ENCODE peak calls at places on chromosomes 7 and 10, in seven cellular contexts. V is CD8-positive, alpha-beta T cell; U is neural progenitor cell; G is transverse colon; Q is PC-3; B is mammary epithelial cell; E is IMR-90. J is an unnamed sample.

GRCh38 chr10:74058071-74058470 is 60.2 kb downstream of the VCL start:
- DNase-seq in Q (peak; percentile 94), B (no peak), E (no peak), G (no peak), V (no peak), U (no peak), J (no peak)

GRCh38 chr10:73955719-73956118 is 42.2 kb upstream of the VCL start:
- DNase-seq in U (no peak), G (no peak), E (no peak), B (no peak), Q (no peak), V (no peak), J (no peak)

GRCh38 chr7:21408481-21408820 is 19.4 kb upstream of the SP4 start:
- DNase-seq in V (no peak), U (no peak), B (no peak), Q (no peak), G (no peak), E (no peak), J (no peak)

GRCh38 chr10:104035107-104035816 is 50.4 kb downstream of the COL17A1 start:
- DNase-seq in V (no peak), E (no peak), G (no peak), B (no peak), U (no peak), Q (no peak), J (no peak)

GRCh38 chr7:105934577-105935185 is 28.4 kb upstream of the CDHR3 start:
- DNase-seq in Q (peak; percentile 16), G (no peak), U (peak; percentile 53), B (peak; percentile 12), V (no peak), E (peak; percentile 47), J (no peak)

GRCh38 chr10:133484818-133485217 is 31.1 kb downstream of the SCART1 start:
- DNase-seq in E (no peak), Q (no peak), V (no peak), U (no peak), B (no peak), G (no peak), J (no peak)

GRCh38 chr7:127447326-127447945 is 54.9 kb upstream of the ZNF800 start:
- DNase-seq in Q (peak; percentile 65), G (peak; percentile 38), E (peak; percentile 60), B (peak; percentile 44), V (peak; percentile 48), U (peak; percentile 49), J (peak; percentile 33)

GRCh38 chr10:132735923-132736391 is 50.0 kb downstream of the NKX6-2 start:
- DNase-seq in Q (no peak), V (no peak), B (no peak), G (no peak), U (no peak), E (no peak), J (no peak)

GRCh38 chr10:63917363-63917762 is 396.2 kb downstream of the REEP3 start:
- DNase-seq in G (no peak), E (no peak), U (peak; percentile 24), V (no peak), Q (no peak), B (no peak), J (no peak)

GRCh38 chr10:100340948-100341847 is 5.8 kb upstream of the SCD start:
- DNase-seq in U (peak; percentile 41), V (no peak), E (no peak), G (no peak), Q (no peak), B (no peak), J (no peak)

GRCh38 chr10:89550509-89550908 is 15.1 kb upstream of the SLC16A12 start:
- DNase-seq in G (no peak), Q (peak; percentile 14), B (no peak), U (no peak), E (peak; percentile 57), V (no peak), J (no peak)

GRCh38 chr10:110642980-110643655 is 1.0 kb upstream of the RBM20 start:
- DNase-seq in G (no peak), U (peak; percentile 85), Q (no peak), B (no peak), V (no peak), E (no peak), J (no peak)

GRCh38 chr10:116466715-116467422 is 39.2 kb downstream of the PNLIPRP3 start:
- DNase-seq in G (no peak), U (no peak), V (no peak), E (no peak), B (peak; percentile 26), Q (no peak), J (peak; percentile 73)

GRCh38 chr7:74311305-74311744 is 22.1 kb downstream of the CLIP2 start:
- DNase-seq in G (peak; percentile 71), V (no peak), B (peak; percentile 82), Q (peak; percentile 84), U (no peak), E (peak; percentile 68), J (peak; percentile 77)

GRCh38 chr10:88991900-88992237 is 1.3 kb downstream of the FAS start:
- DNase-seq in U (no peak), B (no peak), Q (no peak), G (no peak), V (no peak), E (no peak), J (no peak)

GRCh38 chr10:102963237-102963886 is 45.3 kb downstream of the CNNM2 start:
- DNase-seq in U (no peak), V (no peak), B (no peak), Q (peak; percentile 17), G (no peak), E (peak; percentile 37), J (no peak)
- TF ChIP-seq CTCF in U (no peak), V (no peak), B (no peak), Q (no peak), G (no peak), E (no peak), J (no peak)

GRCh38 chr10:21403256-21404015 is 122.0 kb downstream of the SKIDA1 start:
- DNase-seq in Q (no peak), B (no peak), E (no peak), V (no peak), U (no peak), G (no peak), J (no peak)
- H3K27ac ChIP-seq in Q (no peak overlapping the region), B (no peak overlapping the region), E (no peak overlapping the region), V (no peak overlapping the region), U (no peak overlapping the region), G (no peak overlapping the region), J (no peak overlapping the region)

GRCh38 chr7:45699726-45700390 is 125.7 kb downstream of the ADCY1 start:
- DNase-seq in Q (no peak), E (no peak), B (no peak), G (no peak), U (no peak), V (no peak), J (no peak)
- H3K4me1 ChIP-seq in Q (no peaks in the 10 kb centered on the region), E (peaks cover 2% of the 10 kb centered on the region), B (no peaks in the 10 kb centered on the region), G (no peaks in the 10 kb centered on the region), U (no peaks in the 10 kb centered on the region), V (no peaks in the 10 kb centered on the region), J (no peaks in the 10 kb centered on the region)

GRCh38 chr7:142905759-142906158 is 20.2 kb upstream of the TRPV6 start:
- DNase-seq in G (no peak), Q (no peak), B (no peak), V (no peak), U (no peak), E (no peak), J (no peak)

GRCh38 chr7:142906643-142907042 is 21.1 kb upstream of the TRPV6 start:
- DNase-seq in B (no peak), Q (no peak), V (no peak), G (no peak), E (no peak), U (no peak), J (no peak)

GRCh38 chr7:142909921-142910521 is 23.5 kb downstream of the TRPV5 start:
- DNase-seq in U (no peak), B (no peak), G (no peak), E (no peak), V (no peak), Q (no peak), J (no peak)

GRCh38 chr7:142908290-142908689 is 22.7 kb upstream of the TRPV6 start:
- DNase-seq in B (no peak), V (no peak), G (no peak), Q (no peak), U (no peak), E (no peak), J (no peak)

GRCh38 chr7:142908921-142909870 is 23.7 kb upstream of the TRPV6 start:
- DNase-seq in V (no peak), G (no peak), B (no peak), Q (no peak), E (no peak), U (peak; percentile 26), J (no peak)
- TF ChIP-seq CTCF in V (no peak), G (no peak), B (peak; percentile 55), Q (peak; percentile 46), E (no peak), U (peak; percentile 51), J (peak; percentile 36)

GRCh38 chr7:81605493-81605892 is 164.4 kb downstream of the HGF start:
- DNase-seq in Q (no peak), E (no peak), G (no peak), V (no peak), B (no peak), U (no peak), J (no peak)
- H3K27ac ChIP-seq in Q (peak overlapping the region; percentile 92), E (no peak overlapping the region), G (no peak overlapping the region), V (no peak overlapping the region), B (no peak overlapping the region), U (no peak overlapping the region), J (no peak overlapping the region)

GRCh38 chr10:43403911-43404674 is 4.9 kb downstream of the HNRNPF start:
- DNase-seq in G (no peak), V (no peak), B (no peak), U (no peak), E (no peak), Q (peak; percentile 46), J (no peak)

GRCh38 chr10:43402880-43403452 is 6.0 kb downstream of the HNRNPF start:
- DNase-seq in B (no peak), E (no peak), G (peak; percentile 51), U (no peak), V (no peak), Q (no peak), J (no peak)

GRCh38 chr10:43402176-43402575 is 6.8 kb downstream of the HNRNPF start:
- DNase-seq in G (no peak), E (no peak), V (no peak), Q (no peak), U (no peak), B (no peak), J (no peak)

GRCh38 chr10:43407148-43407575 is 1.8 kb downstream of the HNRNPF start:
- DNase-seq in B (peak; percentile 44), E (peak; percentile 36), U (peak; percentile 71), V (peak; percentile 55), Q (peak; percentile 51), G (peak; percentile 73), J (no peak)

DNA sequence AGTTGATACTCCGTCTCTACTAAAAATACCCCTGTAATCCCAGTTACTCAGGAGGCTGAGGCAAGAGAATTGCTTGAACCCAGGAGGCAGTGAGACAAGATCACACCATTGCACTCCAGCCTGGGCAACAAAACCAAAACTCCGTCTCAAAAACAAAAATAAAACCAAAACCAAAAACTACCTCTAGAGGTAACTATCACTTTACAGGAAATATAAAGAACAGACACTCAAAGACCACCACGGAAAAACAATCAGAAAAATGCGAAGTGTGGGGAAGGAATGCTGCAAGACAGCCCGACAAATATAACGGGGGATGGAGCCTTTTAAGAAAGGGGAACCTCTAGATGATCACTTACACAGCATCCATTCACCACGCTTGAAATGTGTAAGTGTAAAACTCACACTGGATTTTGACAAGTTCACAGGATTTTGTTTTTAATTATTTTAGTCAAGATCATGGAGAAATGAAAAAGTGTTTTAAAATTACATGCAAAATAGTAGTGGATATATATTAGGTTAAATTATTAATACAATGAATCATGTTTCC is 4.2 kb downstream of the HNRNPF start:
- DNase-seq in G (no peak), E (no peak), Q (no peak), V (no peak), U (no peak), B (no peak), J (no peak)
- H3K4me1 ChIP-seq in G (peaks cover 72% of the 10 kb centered on the region), E (peaks cover 6% of the 10 kb centered on the region), Q (peaks cover 51% of the 10 kb centered on the region), V (peaks cover 59% of the 10 kb centered on the region), U (peaks cover 35% of the 10 kb centered on the region), B (peaks cover 36% of the 10 kb centered on the region), J (peaks cover 37% of the 10 kb centered on the region)

J was measured in foreskin keratinocyte.